ENCODE peak calls at places on chromosomes 12 and 14, in nine cellular contexts. W is aorta; K is OCI-LY7; X is cardiac fibroblast; N is dorsolateral prefrontal cortex; U is fibroblast of lung; C is CD8-positive, alpha-beta T cell; V is fibroblast of mammary gland; P is upper lobe of right lung. T is an unnamed sample.

GRCh38 chr14:56073783-56074182 is 44.4 kb upstream of the PELI2 start:
- DNase-seq in W (no peak), K (no peak), X (no peak), N (no peak), U (no peak), C (no peak), V (no peak), P (no peak), T (no peak)

GRCh38 chr12:42104784-42105183 is 39.9 kb downstream of the GXYLT1 start:
- DNase-seq in W (no peak), K (no peak), X (no peak), N (no peak), U (no peak), C (no peak), V (no peak), P (no peak), T (no peak)

GRCh38 chr12:1928439-1929121 is 10.1 kb upstream of the CACNA2D4 start:
- DNase-seq in W (no peak), K (no peak), X (no peak), N (peak), U (no peak), C (no peak), V (no peak), P (peak), T (no peak)

GRCh38 chr14:64870160-64870559 is 9.5 kb downstream of the SPTB start:
- DNase-seq in W (no peak), K (no peak), X (no peak), N (no peak), U (no peak), C (no peak), V (no peak), P (no peak), T (no peak)

GRCh38 chr12:42538203-42538602 is 51.3 kb downstream of the PRICKLE1 start:
- DNase-seq in W (no peak), K (no peak), X (no peak), N (no peak), U (no peak), C (no peak), V (no peak), P (no peak), T (no peak)

GRCh38 chr14:85921241-85921640 is 391.3 kb downstream of the FLRT2 start:
- DNase-seq in W (no peak), K (no peak), X (no peak), N (no peak), U (no peak), C (no peak), V (no peak), P (no peak), T (no peak)

GRCh38 chr14:53011053-53011462 is 60.2 kb upstream of the FERMT2 start:
- DNase-seq in W (peak), K (no peak), X (peak), N (peak), U (peak), C (no peak), V (peak), P (no peak), T (peak)

GRCh38 chr14:24145219-24145618 is 1.2 kb downstream of the PSME2 start:
- DNase-seq in W (no peak), K (no peak), X (no peak), N (no peak), U (no peak), C (no peak), V (no peak), P (no peak), T (no peak)

GRCh38 chr12:109739747-109740693 is 26.4 kb downstream of the FAM222A start:
- DNase-seq in W (peak), K (peak), X (no peak), N (peak), U (no peak), C (no peak), V (no peak), P (peak), T (no peak)

GRCh38 chr14:83994020-83994419 is 1535.9 kb upstream of the FLRT2 start:
- DNase-seq in W (no peak), K (no peak), X (no peak), N (no peak), U (peak), C (no peak), V (peak), P (no peak), T (peak)

GRCh38 chr12:86698581-86698980 is 442.4 kb upstream of the MGAT4C start:
- DNase-seq in W (no peak), K (no peak), X (peak), N (no peak), U (peak), C (no peak), V (peak), P (no peak), T (peak)

GRCh38 chr12:107564946-107565345 is 120.7 kb upstream of the PWP1 start:
- DNase-seq in W (no peak), K (peak), X (no peak), N (no peak), U (peak), C (no peak), V (peak), P (no peak), T (no peak)

GRCh38 chr12:47023944-47024343 is 55.5 kb upstream of the PCED1B start:
- DNase-seq in W (no peak), K (no peak), X (no peak), N (no peak), U (no peak), C (no peak), V (no peak), P (no peak), T (no peak)

GRCh38 chr14:99752486-99753121 is 40.6 kb upstream of the EML1 start:
- DNase-seq in W (peak), K (no peak), X (peak), N (no peak), U (peak), C (no peak), V (peak), P (no peak), T (no peak)

GRCh38 chr14:99075771-99076370 is 196.1 kb downstream of the BCL11B start:
- DNase-seq in W (no peak), K (no peak), X (no peak), N (no peak), U (no peak), C (no peak), V (no peak), P (no peak), T (no peak)

GRCh38 chr14:64754685-64755084 is 50.5 kb downstream of the PLEKHG3 start:
- DNase-seq in W (no peak), K (no peak), X (no peak), N (no peak), U (no peak), C (no peak), V (no peak), P (no peak), T (no peak)

GRCh38 chr12:46919666-46920065 is 93.9 kb upstream of the SLC38A4 start:
- DNase-seq in W (no peak), K (no peak), X (no peak), N (no peak), U (no peak), C (no peak), V (peak), P (no peak), T (no peak)

GRCh38 chr12:22101749-22102243 is 55.8 kb downstream of the CMAS start:
- DNase-seq in W (no peak), K (no peak), X (peak), N (peak), U (peak), C (no peak), V (peak), P (no peak), T (peak)

GRCh38 chr12:56034586-56035332 is 7.0 kb upstream of the RPS26 start:
- DNase-seq in W (no peak), K (no peak), X (no peak), N (no peak), U (no peak), C (no peak), V (no peak), P (no peak), T (no peak)

GRCh38 chr14:95562892-95563685 is 28.2 kb downstream of the GLRX5 start:
- DNase-seq in W (no peak), K (no peak), X (peak), N (no peak), U (peak), C (no peak), V (peak), P (peak), T (no peak)

GRCh38 chr12:113140706-113141105 is 5.1 kb upstream of the RASAL1 start:
- DNase-seq in W (peak), K (no peak), X (no peak), N (no peak), U (no peak), C (no peak), V (no peak), P (no peak), T (no peak)

GRCh38 chr14:34052658-34053014 is 101.8 kb upstream of the EGLN3 start:
- DNase-seq in W (no peak), K (no peak), X (peak), N (no peak), U (peak), C (no peak), V (peak), P (no peak), T (no peak)

GRCh38 chr14:49549881-49550280 is 36.3 kb downstream of the RPS29 start:
- DNase-seq in W (no peak), K (no peak), X (no peak), N (no peak), U (peak), C (no peak), V (peak), P (no peak), T (peak)

GRCh38 chr12:54169036-54169435 is 19.7 kb downstream of the SMUG1 start:
- DNase-seq in W (no peak), K (no peak), X (no peak), N (no peak), U (no peak), C (no peak), V (no peak), P (no peak), T (no peak)

GRCh38 chr14:92677087-92677668 is 71.2 kb downstream of the LGMN start:
- DNase-seq in W (peak), K (peak), X (no peak), N (no peak), U (no peak), C (no peak), V (peak), P (peak), T (no peak)

GRCh38 chr12:85457026-85457425 is 177.0 kb downstream of the ALX1 start:
- DNase-seq in W (no peak), K (no peak), X (no peak), N (no peak), U (no peak), C (no peak), V (no peak), P (no peak), T (no peak)

GRCh38 chr12:46296822-46297221 is 28.0 kb upstream of the SLC38A1 start:
- DNase-seq in W (no peak), K (no peak), X (no peak), N (no peak), U (no peak), C (no peak), V (no peak), P (no peak), T (no peak)

GRCh38 chr12:65675141-65675621 is 149.1 kb upstream of the HMGA2 start:
- DNase-seq in W (no peak), K (no peak), X (no peak), N (no peak), U (peak), C (no peak), V (no peak), P (no peak), T (no peak)

GRCh38 chr12:65106948-65107347 is 14.2 kb downstream of the WIF1 start:
- DNase-seq in W (no peak), K (peak), X (peak), N (no peak), U (peak), C (no peak), V (peak), P (no peak), T (no peak)

GRCh38 chr12:57736743-57737466 is 1.6 kb downstream of the AGAP2 start:
- DNase-seq in W (no peak), K (no peak), X (no peak), N (no peak), U (no peak), C (no peak), V (no peak), P (no peak), T (no peak)

GRCh38 chr12:120813588-120814153 is 88.0 kb downstream of the ACADS start:
- DNase-seq in W (no peak), K (no peak), X (no peak), N (no peak), U (no peak), C (no peak), V (no peak), P (no peak), T (no peak)

GRCh38 chr12:12447837-12448236 is 91.0 kb downstream of the BORCS5 start:
- DNase-seq in W (no peak), K (no peak), X (no peak), N (no peak), U (no peak), C (no peak), V (no peak), P (no peak), T (no peak)

GRCh38 chr12:118103601-118104382 is at the start of gene VSIG10:
- DNase-seq in W (peak), K (peak), X (peak), N (peak), U (peak), C (no peak), V (peak), P (peak), T (no peak)

GRCh38 chr12:118103231-118103600 is 595 bp downstream of the VSIG10 start:
- DNase-seq in W (peak), K (no peak), X (peak), N (no peak), U (peak), C (no peak), V (no peak), P (no peak), T (no peak)

GRCh38 chr12:118101051-118101450 is 2.8 kb downstream of the VSIG10 start:
- DNase-seq in W (no peak), K (no peak), X (no peak), N (no peak), U (no peak), C (no peak), V (no peak), P (no peak), T (no peak)

GRCh38 chr12:118102070-118102469 is 1.7 kb downstream of the VSIG10 start:
- DNase-seq in W (no peak), K (no peak), X (no peak), N (no peak), U (no peak), C (no peak), V (no peak), P (no peak), T (no peak)

DNA sequence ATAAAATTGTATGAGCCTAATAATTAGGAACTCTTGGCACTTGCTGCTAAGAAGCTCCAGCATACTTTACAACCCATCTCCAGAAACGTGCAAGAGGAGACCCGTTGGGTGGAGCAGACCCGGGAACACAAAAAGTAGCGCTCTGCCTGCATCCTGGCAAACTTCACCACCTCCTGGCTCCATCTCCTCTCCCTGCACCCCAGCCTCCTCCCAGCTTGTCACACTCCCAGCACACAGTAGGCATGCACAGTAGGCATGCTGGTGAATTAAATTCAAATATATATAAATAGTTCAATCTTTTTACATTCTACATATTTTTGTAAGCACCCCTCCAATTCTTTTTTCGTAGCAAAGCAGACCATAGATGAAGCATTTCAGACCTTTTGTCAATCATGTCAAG is 1.2 kb downstream of the VSIG10 start:
- DNase-seq in W (no peak), K (no peak), X (no peak), N (no peak), U (no peak), C (no peak), V (no peak), P (no peak), T (no peak)
- H3K4me3 ChIP-seq in W (no peak), K (no peak), X (no peak), N (peak), U (peak), C (no peak), V (peak), P (peak), T (peak)

DNA sequence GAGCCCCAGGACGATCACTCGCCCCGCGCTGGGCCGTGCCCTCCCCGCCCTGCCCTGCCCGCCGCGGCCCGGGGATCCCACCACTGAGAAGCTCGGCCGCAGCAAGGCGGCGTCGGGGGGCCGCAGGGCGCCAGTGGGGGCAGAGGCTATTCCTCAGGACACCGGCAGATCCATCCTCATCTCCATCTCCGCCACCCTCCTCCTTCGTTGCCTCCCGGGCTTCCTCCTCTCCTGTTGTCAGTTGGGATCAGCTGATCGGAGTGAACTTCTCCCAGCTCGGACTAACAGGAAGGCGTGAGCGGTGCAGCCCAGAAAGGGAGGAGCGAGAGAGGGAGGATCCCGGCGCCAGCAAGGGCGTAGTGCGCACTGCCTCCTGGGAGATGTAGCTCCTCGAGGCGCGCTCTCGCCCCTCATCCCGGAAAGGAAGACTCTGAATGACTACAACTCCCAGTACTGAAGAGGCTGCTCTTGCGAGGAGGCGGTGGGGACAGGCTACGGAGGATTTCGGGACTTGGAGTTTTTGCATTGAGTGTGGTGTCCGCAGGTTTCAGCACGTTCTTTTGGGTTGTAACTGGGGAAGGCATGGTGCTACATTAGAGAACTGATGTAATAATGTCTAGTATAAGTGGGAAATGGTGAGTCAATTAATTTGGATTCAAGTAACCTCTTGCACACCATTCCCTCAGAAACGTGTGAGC is at the start of gene ZFYVE1:
- DNase-seq in W (peak), K (peak), X (peak), N (peak), U (peak), C (peak), V (peak), P (peak), T (peak)
- H3K4me3 ChIP-seq in W (peak), K (peak), X (peak), N (peak), U (peak), C (peak), V (peak), P (peak), T (peak)

GRCh38 chr14:59146484-59146883 is 42.0 kb upstream of the DAAM1 start:
- DNase-seq in W (no peak), K (no peak), X (no peak), N (no peak), U (no peak), C (no peak), V (no peak), P (no peak), T (no peak)
- H3K4me3 ChIP-seq in W (no peak), K (no peak), X (no peak), N (no peak), U (no peak), C (no peak), V (no peak), P (no peak), T (no peak)

DNA sequence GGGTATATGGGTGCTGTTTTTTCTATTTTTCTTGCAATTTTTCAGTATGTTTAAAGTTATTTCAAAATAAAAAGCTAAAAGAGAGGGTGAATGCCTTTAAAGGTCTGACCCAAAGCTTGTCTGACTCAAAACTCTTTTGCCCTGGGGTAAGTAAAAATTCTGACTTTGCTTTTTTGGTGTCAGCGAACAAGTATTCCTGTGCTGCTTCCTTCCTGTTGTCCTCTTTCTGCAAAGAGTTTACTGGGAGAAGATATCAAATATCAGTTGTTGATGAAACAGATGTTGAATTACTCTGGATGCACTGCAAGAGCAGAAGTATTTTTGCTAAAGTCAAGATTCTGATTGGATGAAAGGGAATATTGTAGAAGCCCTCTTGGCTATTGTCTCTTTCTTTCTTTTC is 61.9 kb downstream of the DACT1 start:
- DNase-seq in W (no peak), K (no peak), X (no peak), N (no peak), U (no peak), C (no peak), V (no peak), P (no peak), T (no peak)
- H3K4me3 ChIP-seq in W (no peak), K (no peak), X (no peak), N (no peak), U (no peak), C (no peak), V (no peak), P (no peak), T (no peak)

GRCh38 chr12:6699989-6700645 is 498 bp downstream of the PIANP start:
- DNase-seq in W (peak), K (peak), X (no peak), N (no peak), U (no peak), C (no peak), V (no peak), P (peak), T (no peak)
- H3K4me3 ChIP-seq in W (peak), K (peak), X (peak), N (peak), U (peak), C (peak), V (peak), P (peak), T (peak)

T was measured in skeletal muscle cell.